ENCODE peak calls at places on chromosomes 3 and 15, in six cellular contexts. M is ovary; X is dorsolateral prefrontal cortex; J is CD4-positive, alpha-beta memory T cell; C is NB4; O is IMR-90. Y is an unnamed sample.

GRCh38 chr3:34011171-34012101 is 213.0 kb downstream of the PDCD6IP start:
- DNase-seq in M (no peak), X (no peak), J (no peak), C (peak; percentile 5), O (peak; percentile 63), Y (no peak)

GRCh38 chr3:127480196-127480933 is 110.2 kb downstream of the TPRA1 start:
- DNase-seq in M (peak; percentile 10), X (no peak), J (no peak), C (no peak), O (no peak), Y (no peak)

GRCh38 chr3:106534206-106534605 is 665.4 kb upstream of the CBLB start:
- DNase-seq in M (no peak), X (no peak), J (peak; percentile 50), C (peak; percentile 85), O (peak; percentile 35), Y (peak; percentile 84)

GRCh38 chr3:39763390-39763789 is 46.0 kb upstream of the MYRIP start:
- DNase-seq in M (no peak), X (no peak), J (no peak), C (no peak), O (no peak), Y (no peak)

GRCh38 chr15:66647358-66647757 is 54.7 kb upstream of the SMAD6 start:
- DNase-seq in M (peak; percentile 74), X (no peak), J (no peak), C (no peak), O (no peak), Y (no peak)

GRCh38 chr3:158631986-158632385 is 12.3 kb upstream of the GFM1 start:
- DNase-seq in M (no peak), X (no peak), J (no peak), C (no peak), O (no peak), Y (no peak)

GRCh38 chr3:11465744-11466611 is 177.7 kb downstream of the VGLL4 start:
- DNase-seq in M (no peak), X (no peak), J (no peak), C (no peak), O (peak; percentile 68), Y (no peak)

GRCh38 chr3:111012388-111013248 is 59.0 kb upstream of the NECTIN3 start:
- DNase-seq in M (no peak), X (no peak), J (no peak), C (peak; percentile 2), O (no peak), Y (peak; percentile 5)

GRCh38 chr15:70516408-70517193 is 246.8 kb downstream of the UACA start:
- DNase-seq in M (no peak), X (no peak), J (no peak), C (no peak), O (no peak), Y (no peak)

GRCh38 chr15:26866298-26867198 is at the start of gene GABRA5:
- DNase-seq in M (no peak), X (peak; percentile 61), J (no peak), C (no peak), O (peak; percentile 20), Y (no peak)

GRCh38 chr3:162072656-162073055 is 576.0 kb downstream of the OTOL1 start:
- DNase-seq in M (no peak), X (no peak), J (no peak), C (no peak), O (no peak), Y (no peak)

GRCh38 chr3:42539871-42540714 is 37.6 kb downstream of the VIPR1 start:
- DNase-seq in M (no peak), X (no peak), J (peak; percentile 60), C (peak; percentile 49), O (no peak), Y (peak; percentile 10)

GRCh38 chr3:147415819-147416218 is 6.7 kb downstream of the ZIC1 start:
- DNase-seq in M (no peak), X (no peak), J (no peak), C (no peak), O (no peak), Y (no peak)

GRCh38 chr15:35724626-35725025 is 178.7 kb upstream of the DPH6 start:
- DNase-seq in M (no peak), X (no peak), J (no peak), C (no peak), O (no peak), Y (no peak)

GRCh38 chr15:35723852-35724251 is 177.9 kb upstream of the DPH6 start:
- DNase-seq in M (no peak), X (no peak), J (no peak), C (no peak), O (no peak), Y (no peak)

GRCh38 chr15:35728176-35728938 is 182.4 kb upstream of the DPH6 start:
- DNase-seq in M (no peak), X (no peak), J (no peak), C (no peak), O (no peak), Y (no peak)

GRCh38 chr15:35725353-35725752 is 179.4 kb upstream of the DPH6 start:
- DNase-seq in M (no peak), X (no peak), J (no peak), C (no peak), O (peak; percentile 88), Y (no peak)

GRCh38 chr15:35727627-35728026 is 181.7 kb upstream of the DPH6 start:
- DNase-seq in M (no peak), X (no peak), J (no peak), C (no peak), O (no peak), Y (no peak)
- H3K4me3 ChIP-seq in M (no peak overlapping the region), X (no peak overlapping the region), J (no peak overlapping the region), C (no peak overlapping the region), O (no peak overlapping the region), Y (no peak overlapping the region)

DNA sequence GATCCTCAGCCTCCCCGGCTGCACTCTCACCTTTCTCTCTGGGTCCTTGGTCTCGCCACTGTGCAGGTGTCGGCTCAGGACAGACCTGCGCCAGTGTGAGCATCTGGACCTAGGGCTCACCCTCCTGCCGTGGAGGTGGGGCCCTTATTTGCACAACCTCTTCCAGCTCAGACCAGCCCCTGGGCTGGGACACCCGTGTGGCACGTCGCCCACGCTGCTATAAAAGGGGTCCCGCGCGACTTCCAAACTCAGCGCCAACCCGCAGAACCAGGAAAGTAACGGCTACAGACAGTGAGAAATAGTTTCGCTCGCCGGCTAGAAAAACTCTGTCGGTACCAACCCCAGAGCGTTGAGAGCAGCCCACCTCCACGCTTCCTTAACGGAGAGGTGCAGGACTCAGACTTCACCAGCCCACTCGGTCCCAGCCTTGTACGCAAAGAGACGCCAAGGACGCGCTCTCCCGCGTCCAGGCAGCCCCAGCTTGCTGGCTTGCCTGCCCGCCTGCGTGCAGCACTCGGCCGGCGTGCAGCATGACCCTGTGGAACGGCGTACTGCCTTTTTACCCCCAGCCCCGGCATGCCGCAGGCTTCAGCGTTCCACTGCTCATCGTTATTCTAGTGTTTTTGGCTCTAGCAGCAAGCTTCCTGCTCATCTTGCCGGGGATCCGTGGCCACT is at the start of the genes DUOX2 and DUOXA2:
- DNase-seq in M (no peak), X (no peak), J (no peak), C (no peak), O (no peak), Y (no peak)
- H3K4me3 ChIP-seq in M (no peak within 1 kb of the TSS), X (peak within 1 kb of the TSS; percentile 6), J (no peak within 1 kb of the TSS), C (no peak within 1 kb of the TSS), O (no peak within 1 kb of the TSS), Y (no peak within 1 kb of the TSS)

GRCh38 chr3:188286087-188286513 is 132.1 kb downstream of the LPP start:
- DNase-seq in M (no peak), X (no peak), J (no peak), C (no peak), O (peak; percentile 100), Y (no peak)
- H3K4me3 ChIP-seq in M (no peak overlapping the region), X (no peak overlapping the region), J (no peak overlapping the region), C (no peak overlapping the region), O (no peak overlapping the region), Y (no peak overlapping the region)

DNA sequence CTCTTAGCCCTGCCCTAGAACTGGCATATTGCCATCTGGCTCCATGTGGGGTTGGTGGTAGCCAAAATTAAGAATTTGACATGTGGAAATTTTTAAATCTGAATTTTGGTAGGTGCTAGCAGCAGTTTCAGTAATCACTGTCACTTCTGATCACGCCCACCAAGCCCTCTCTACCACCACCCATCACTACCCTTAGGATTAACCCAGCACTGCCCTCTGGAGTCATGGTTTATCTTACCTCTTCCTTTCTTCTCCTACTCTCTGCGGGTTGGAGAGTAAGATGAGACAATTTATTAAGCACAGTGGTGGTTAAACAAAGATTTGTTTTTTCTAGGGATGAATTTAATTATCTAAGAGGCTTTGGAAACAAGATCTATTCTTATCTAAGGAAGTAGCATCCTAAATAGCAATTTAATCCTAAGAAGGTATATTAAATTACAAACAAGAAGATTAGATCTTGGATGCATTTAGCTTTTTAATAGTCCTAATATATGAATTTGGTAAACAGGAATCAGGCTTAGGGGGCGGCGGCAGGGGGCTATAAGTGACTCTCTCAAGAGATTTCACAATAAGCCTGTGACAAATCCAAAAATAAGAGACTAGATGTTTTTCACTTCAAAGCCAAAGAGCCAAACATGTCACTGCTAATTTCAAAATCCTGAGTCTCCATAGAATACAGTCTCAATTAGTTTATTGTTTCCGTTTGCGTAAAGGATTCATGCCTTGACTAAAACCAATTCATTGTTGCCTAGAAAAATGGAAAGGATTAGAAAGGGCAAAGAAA is 498.4 kb upstream of the UBE2E2 start:
- DNase-seq in M (no peak), X (no peak), J (no peak), C (no peak), O (no peak), Y (no peak)
- H3K4me3 ChIP-seq in M (no peak overlapping the region), X (no peak overlapping the region), J (no peak overlapping the region), C (no peak overlapping the region), O (no peak overlapping the region), Y (no peak overlapping the region)

GRCh38 chr15:77959094-77959879 is 118.2 kb downstream of the TBC1D2B start:
- DNase-seq in M (peak; percentile 87), X (peak; percentile 84), J (peak; percentile 67), C (peak; percentile 83), O (peak; percentile 41), Y (peak; percentile 37)
- H3K4me3 ChIP-seq in M (no peak overlapping the region), X (peak overlapping the region; percentile 33), J (no peak overlapping the region), C (no peak overlapping the region), O (no peak overlapping the region), Y (no peak overlapping the region)

GRCh38 chr15:42727740-42728355 is 9.1 kb downstream of the CDAN1 start:
- DNase-seq in M (no peak), X (no peak), J (no peak), C (no peak), O (no peak), Y (no peak)
- H3K4me3 ChIP-seq in M (no peak overlapping the region), X (no peak overlapping the region), J (no peak overlapping the region), C (no peak overlapping the region), O (no peak overlapping the region), Y (no peak overlapping the region)

GRCh38 chr3:4350789-4351163 is 47.6 kb downstream of the SETMAR start:
- DNase-seq in M (no peak), X (no peak), J (peak; percentile 65), C (peak; percentile 69), O (peak; percentile 69), Y (peak; percentile 76)
- H3K4me3 ChIP-seq in M (peak overlapping the region; percentile 32), X (no peak overlapping the region), J (no peak overlapping the region), C (no peak overlapping the region), O (no peak overlapping the region), Y (no peak overlapping the region)

DNA sequence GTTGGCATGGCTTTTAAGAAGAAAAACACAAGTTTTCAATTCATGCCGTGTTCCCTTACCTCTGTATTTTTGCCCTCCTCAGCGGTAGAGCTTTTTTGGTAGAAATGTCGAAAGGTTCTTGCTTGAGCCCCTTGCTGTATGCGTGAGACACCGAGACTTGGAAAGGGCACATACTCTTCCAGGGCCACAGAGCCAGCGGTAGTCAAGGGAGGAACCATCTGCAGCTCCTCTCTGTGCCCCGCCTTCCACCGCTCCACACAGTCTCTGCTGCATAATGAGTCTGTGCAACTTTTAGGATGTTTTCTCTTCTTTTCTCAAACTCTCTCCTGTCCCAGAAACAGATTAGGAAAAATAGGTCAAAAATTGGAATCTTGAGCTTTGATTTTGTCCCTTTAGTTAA is 77.5 kb downstream of the LPP start:
- DNase-seq in M (no peak), X (no peak), J (no peak), C (no peak), O (no peak), Y (no peak)
- H3K4me3 ChIP-seq in M (no peak overlapping the region), X (no peak overlapping the region), J (no peak overlapping the region), C (no peak overlapping the region), O (no peak overlapping the region), Y (no peak overlapping the region)

Y was measured in Jurkat, Clone E6-1.